ENCODE peak calls at places on chromosomes 3 and 15, in nine cellular contexts. One of them, this sample, is unnamed.

GRCh38 chr3:194163697-194164096 is 27.7 kb downstream of the HES1 start:
- DNase-seq in coronary artery: no peak
- DNase-seq in neural crest cell: no peak
- DNase-seq in IMR-90: no peak
- DNase-seq in hepatocyte: no peak
- DNase-seq in foreskin fibroblast: no peak
- DNase-seq in fibroblast of mammary gland: no peak
- DNase-seq in right atrium auricular region: no peak
- DNase-seq in astrocyte of the cerebellum: no peak
- DNase-seq in this sample: no peak

GRCh38 chr15:36251450-36251849 is 328.0 kb upstream of the CDIN1 start:
- DNase-seq in coronary artery: no peak
- DNase-seq in neural crest cell: no peak
- DNase-seq in IMR-90: no peak
- DNase-seq in hepatocyte: no peak
- DNase-seq in foreskin fibroblast: peak; percentile 38
- DNase-seq in fibroblast of mammary gland: peak; percentile 16
- DNase-seq in right atrium auricular region: no peak
- DNase-seq in astrocyte of the cerebellum: no peak
- DNase-seq in this sample: no peak

GRCh38 chr3:143109861-143110260 is 9.7 kb upstream of the CHST2 start:
- DNase-seq in coronary artery: no peak
- DNase-seq in neural crest cell: no peak
- DNase-seq in IMR-90: no peak
- DNase-seq in hepatocyte: no peak
- DNase-seq in foreskin fibroblast: no peak
- DNase-seq in fibroblast of mammary gland: no peak
- DNase-seq in right atrium auricular region: no peak
- DNase-seq in astrocyte of the cerebellum: no peak
- DNase-seq in this sample: no peak

GRCh38 chr3:127820221-127820870 is 2.0 kb downstream of the MGLL start:
- DNase-seq in coronary artery: no peak
- DNase-seq in neural crest cell: no peak
- DNase-seq in IMR-90: peak; percentile 46
- DNase-seq in hepatocyte: no peak
- DNase-seq in foreskin fibroblast: peak; percentile 83
- DNase-seq in fibroblast of mammary gland: peak; percentile 40
- DNase-seq in right atrium auricular region: no peak
- DNase-seq in astrocyte of the cerebellum: no peak
- DNase-seq in this sample: no peak

GRCh38 chr15:39127151-39127815 is 453.6 kb upstream of the THBS1 start:
- DNase-seq in coronary artery: no peak
- DNase-seq in neural crest cell: no peak
- DNase-seq in IMR-90: no peak
- DNase-seq in hepatocyte: no peak
- DNase-seq in foreskin fibroblast: no peak
- DNase-seq in fibroblast of mammary gland: peak; percentile 29
- DNase-seq in right atrium auricular region: no peak
- DNase-seq in astrocyte of the cerebellum: peak; percentile 33
- DNase-seq in this sample: no peak

GRCh38 chr15:99683000-99683670 is 50.1 kb downstream of the LYSMD4 start:
- DNase-seq in coronary artery: no peak
- DNase-seq in neural crest cell: no peak
- DNase-seq in IMR-90: peak; percentile 22
- DNase-seq in hepatocyte: no peak
- DNase-seq in foreskin fibroblast: no peak
- DNase-seq in fibroblast of mammary gland: peak; percentile 18
- DNase-seq in right atrium auricular region: no peak
- DNase-seq in astrocyte of the cerebellum: no peak
- DNase-seq in this sample: no peak

GRCh38 chr3:149717391-149718056 is 34.8 kb downstream of the COMMD2 start:
- DNase-seq in coronary artery: no peak
- DNase-seq in neural crest cell: peak; percentile 48
- DNase-seq in IMR-90: peak; percentile 82
- DNase-seq in hepatocyte: peak; percentile 74
- DNase-seq in foreskin fibroblast: peak; percentile 87
- DNase-seq in fibroblast of mammary gland: peak; percentile 84
- DNase-seq in right atrium auricular region: peak; percentile 62
- DNase-seq in astrocyte of the cerebellum: peak; percentile 70
- DNase-seq in this sample: no peak

GRCh38 chr15:55823191-55823670 is 80.3 kb upstream of the PRTG start:
- DNase-seq in coronary artery: no peak
- DNase-seq in neural crest cell: no peak
- DNase-seq in IMR-90: peak; percentile 71
- DNase-seq in hepatocyte: peak; percentile 17
- DNase-seq in foreskin fibroblast: peak; percentile 76
- DNase-seq in fibroblast of mammary gland: peak; percentile 94
- DNase-seq in right atrium auricular region: no peak
- DNase-seq in astrocyte of the cerebellum: peak; percentile 86
- DNase-seq in this sample: no peak

GRCh38 chr3:4071481-4072184 is 231.5 kb upstream of the SETMAR start:
- DNase-seq in coronary artery: no peak
- DNase-seq in neural crest cell: no peak
- DNase-seq in IMR-90: no peak
- DNase-seq in hepatocyte: peak; percentile 37
- DNase-seq in foreskin fibroblast: no peak
- DNase-seq in fibroblast of mammary gland: no peak
- DNase-seq in right atrium auricular region: no peak
- DNase-seq in astrocyte of the cerebellum: no peak
- DNase-seq in this sample: no peak

GRCh38 chr15:82870727-82871576 is 61.5 kb downstream of the WHAMM start:
- DNase-seq in coronary artery: no peak
- DNase-seq in neural crest cell: no peak
- DNase-seq in IMR-90: no peak
- DNase-seq in hepatocyte: peak; percentile 23
- DNase-seq in foreskin fibroblast: no peak
- DNase-seq in fibroblast of mammary gland: no peak
- DNase-seq in right atrium auricular region: no peak
- DNase-seq in astrocyte of the cerebellum: no peak
- DNase-seq in this sample: no peak

GRCh38 chr3:46252980-46253379 is 10.7 kb downstream of the CCR3 start:
- DNase-seq in coronary artery: no peak
- DNase-seq in neural crest cell: no peak
- DNase-seq in IMR-90: no peak
- DNase-seq in hepatocyte: no peak
- DNase-seq in foreskin fibroblast: no peak
- DNase-seq in fibroblast of mammary gland: no peak
- DNase-seq in right atrium auricular region: no peak
- DNase-seq in astrocyte of the cerebellum: no peak
- DNase-seq in this sample: no peak

GRCh38 chr15:33068007-33068441 is 126.5 kb downstream of the FMN1 start:
- DNase-seq in coronary artery: no peak
- DNase-seq in neural crest cell: no peak
- DNase-seq in IMR-90: no peak
- DNase-seq in hepatocyte: peak; percentile 28
- DNase-seq in foreskin fibroblast: peak; percentile 80
- DNase-seq in fibroblast of mammary gland: peak; percentile 33
- DNase-seq in right atrium auricular region: no peak
- DNase-seq in astrocyte of the cerebellum: no peak
- DNase-seq in this sample: no peak

GRCh38 chr3:33578325-33579180 is 138.3 kb upstream of the UBP1 start:
- DNase-seq in coronary artery: no peak
- DNase-seq in neural crest cell: no peak
- DNase-seq in IMR-90: peak; percentile 35
- DNase-seq in hepatocyte: peak; percentile 12
- DNase-seq in foreskin fibroblast: peak; percentile 76
- DNase-seq in fibroblast of mammary gland: peak; percentile 22
- DNase-seq in right atrium auricular region: no peak
- DNase-seq in astrocyte of the cerebellum: peak; percentile 15
- DNase-seq in this sample: no peak

GRCh38 chr15:75673426-75674247 is 25.9 kb downstream of the SNX33 start:
- DNase-seq in coronary artery: peak; percentile 97
- DNase-seq in neural crest cell: no peak
- DNase-seq in IMR-90: peak; percentile 70
- DNase-seq in hepatocyte: peak; percentile 77
- DNase-seq in foreskin fibroblast: peak; percentile 92
- DNase-seq in fibroblast of mammary gland: peak; percentile 88
- DNase-seq in right atrium auricular region: peak; percentile 89
- DNase-seq in astrocyte of the cerebellum: no peak
- DNase-seq in this sample: peak; percentile 53

GRCh38 chr15:74311734-74312444 is 55.6 kb downstream of the CYP11A1 start:
- DNase-seq in coronary artery: no peak
- DNase-seq in neural crest cell: peak; percentile 46
- DNase-seq in IMR-90: peak; percentile 8
- DNase-seq in hepatocyte: peak; percentile 43
- DNase-seq in foreskin fibroblast: peak; percentile 56
- DNase-seq in fibroblast of mammary gland: no peak
- DNase-seq in right atrium auricular region: no peak
- DNase-seq in astrocyte of the cerebellum: no peak
- DNase-seq in this sample: no peak

GRCh38 chr3:131602011-131602779 is 99.4 kb upstream of the MRPL3 start:
- DNase-seq in coronary artery: no peak
- DNase-seq in neural crest cell: no peak
- DNase-seq in IMR-90: no peak
- DNase-seq in hepatocyte: peak; percentile 6
- DNase-seq in foreskin fibroblast: no peak
- DNase-seq in fibroblast of mammary gland: no peak
- DNase-seq in right atrium auricular region: no peak
- DNase-seq in astrocyte of the cerebellum: no peak
- DNase-seq in this sample: no peak

GRCh38 chr3:127689266-127689860 is 16.6 kb downstream of the ABTB1 start:
- DNase-seq in coronary artery: peak; percentile 63
- DNase-seq in neural crest cell: no peak
- DNase-seq in IMR-90: no peak
- DNase-seq in hepatocyte: no peak
- DNase-seq in foreskin fibroblast: no peak
- DNase-seq in fibroblast of mammary gland: no peak
- DNase-seq in right atrium auricular region: no peak
- DNase-seq in astrocyte of the cerebellum: no peak
- DNase-seq in this sample: no peak

GRCh38 chr15:100879046-100879445 is 585 bp upstream of the ALDH1A3 start:
- DNase-seq in coronary artery: no peak
- DNase-seq in neural crest cell: no peak
- DNase-seq in IMR-90: no peak
- DNase-seq in hepatocyte: no peak
- DNase-seq in foreskin fibroblast: no peak
- DNase-seq in fibroblast of mammary gland: no peak
- DNase-seq in right atrium auricular region: no peak
- DNase-seq in astrocyte of the cerebellum: no peak
- DNase-seq in this sample: no peak

GRCh38 chr3:48428088-48428862 is 1.6 kb downstream of the PLXNB1 start:
- DNase-seq in coronary artery: no peak
- DNase-seq in neural crest cell: no peak
- DNase-seq in IMR-90: no peak
- DNase-seq in hepatocyte: peak; percentile 80
- DNase-seq in foreskin fibroblast: peak; percentile 34
- DNase-seq in fibroblast of mammary gland: no peak
- DNase-seq in right atrium auricular region: no peak
- DNase-seq in astrocyte of the cerebellum: no peak
- DNase-seq in this sample: no peak

GRCh38 chr15:51621917-51622268 is 678 bp downstream of the DMXL2 start:
- DNase-seq in coronary artery: no peak
- DNase-seq in neural crest cell: peak; percentile 41
- DNase-seq in IMR-90: peak; percentile 57
- DNase-seq in hepatocyte: peak; percentile 68
- DNase-seq in foreskin fibroblast: peak; percentile 79
- DNase-seq in fibroblast of mammary gland: peak; percentile 59
- DNase-seq in right atrium auricular region: peak; percentile 65
- DNase-seq in astrocyte of the cerebellum: peak; percentile 32
- DNase-seq in this sample: peak; percentile 56

GRCh38 chr3:183211390-183211789 is 41.7 kb upstream of the B3GNT5 start:
- DNase-seq in coronary artery: no peak
- DNase-seq in neural crest cell: no peak
- DNase-seq in IMR-90: no peak
- DNase-seq in hepatocyte: no peak
- DNase-seq in foreskin fibroblast: no peak
- DNase-seq in fibroblast of mammary gland: no peak
- DNase-seq in right atrium auricular region: no peak
- DNase-seq in astrocyte of the cerebellum: no peak
- DNase-seq in this sample: no peak

GRCh38 chr3:25468866-25469319 is 40.8 kb downstream of the RARB start:
- DNase-seq in coronary artery: peak; percentile 86
- DNase-seq in neural crest cell: peak; percentile 51
- DNase-seq in IMR-90: no peak
- DNase-seq in hepatocyte: peak; percentile 33
- DNase-seq in foreskin fibroblast: peak; percentile 77
- DNase-seq in fibroblast of mammary gland: peak; percentile 75
- DNase-seq in right atrium auricular region: peak; percentile 83
- DNase-seq in astrocyte of the cerebellum: no peak
- DNase-seq in this sample: no peak
- TF ChIP-seq CTCF in coronary artery: no peak
- TF ChIP-seq CTCF in neural crest cell: peak; percentile 53
- TF ChIP-seq CTCF in IMR-90: no peak
- TF ChIP-seq CTCF in hepatocyte: no peak
- TF ChIP-seq CTCF in foreskin fibroblast: peak; percentile 8
- TF ChIP-seq CTCF in fibroblast of mammary gland: peak; percentile 31
- TF ChIP-seq CTCF in right atrium auricular region: peak; percentile 46
- TF ChIP-seq CTCF in astrocyte of the cerebellum: peak; percentile 13
- TF ChIP-seq CTCF in this sample: no peak

GRCh38 chr15:81839387-81839786 is 206.4 kb downstream of the MEX3B start:
- DNase-seq in coronary artery: no peak
- DNase-seq in neural crest cell: no peak
- DNase-seq in IMR-90: no peak
- DNase-seq in hepatocyte: no peak
- DNase-seq in foreskin fibroblast: no peak
- DNase-seq in fibroblast of mammary gland: no peak
- DNase-seq in right atrium auricular region: no peak
- DNase-seq in astrocyte of the cerebellum: no peak
- DNase-seq in this sample: no peak
- TF ChIP-seq CTCF in coronary artery: no peak
- TF ChIP-seq CTCF in neural crest cell: no peak
- TF ChIP-seq CTCF in IMR-90: no peak
- TF ChIP-seq CTCF in hepatocyte: no peak
- TF ChIP-seq CTCF in foreskin fibroblast: no peak
- TF ChIP-seq CTCF in fibroblast of mammary gland: no peak
- TF ChIP-seq CTCF in right atrium auricular region: no peak
- TF ChIP-seq CTCF in astrocyte of the cerebellum: no peak
- TF ChIP-seq CTCF in this sample: no peak

GRCh38 chr3:21017115-21017852 is 733.7 kb downstream of the ZNF385D start:
- DNase-seq in coronary artery: no peak
- DNase-seq in neural crest cell: no peak
- DNase-seq in IMR-90: no peak
- DNase-seq in hepatocyte: no peak
- DNase-seq in foreskin fibroblast: no peak
- DNase-seq in fibroblast of mammary gland: peak; percentile 2
- DNase-seq in right atrium auricular region: no peak
- DNase-seq in astrocyte of the cerebellum: no peak
- DNase-seq in this sample: no peak

GRCh38 chr3:21013566-21013965 is 737.4 kb downstream of the ZNF385D start:
- DNase-seq in coronary artery: no peak
- DNase-seq in neural crest cell: no peak
- DNase-seq in IMR-90: no peak
- DNase-seq in hepatocyte: no peak
- DNase-seq in foreskin fibroblast: peak; percentile 13
- DNase-seq in fibroblast of mammary gland: no peak
- DNase-seq in right atrium auricular region: no peak
- DNase-seq in astrocyte of the cerebellum: no peak
- DNase-seq in this sample: no peak
- TF ChIP-seq CTCF in coronary artery: no peak
- TF ChIP-seq CTCF in neural crest cell: no peak
- TF ChIP-seq CTCF in IMR-90: no peak
- TF ChIP-seq CTCF in hepatocyte: no peak
- TF ChIP-seq CTCF in foreskin fibroblast: no peak
- TF ChIP-seq CTCF in fibroblast of mammary gland: no peak
- TF ChIP-seq CTCF in right atrium auricular region: no peak
- TF ChIP-seq CTCF in astrocyte of the cerebellum: no peak
- TF ChIP-seq CTCF in this sample: no peak

DNA sequence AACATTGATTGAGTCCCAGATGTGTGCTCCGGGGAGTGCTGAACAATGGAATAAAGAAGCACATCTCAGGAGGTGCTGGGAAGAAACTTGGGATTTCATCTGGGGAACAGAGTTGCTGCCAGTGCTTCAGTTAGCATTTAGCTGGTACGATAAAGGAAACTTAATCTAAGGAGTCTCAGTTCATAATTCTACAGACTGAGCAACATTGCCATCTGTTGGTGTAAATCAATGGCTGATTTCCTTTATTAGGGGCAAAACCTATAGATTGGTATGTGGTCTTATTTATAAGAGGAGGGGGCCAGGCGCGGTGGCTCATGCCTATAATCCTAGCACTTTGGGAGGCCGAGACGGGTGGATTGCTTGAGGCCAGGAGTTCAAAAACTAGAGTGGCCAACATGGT is 8.9 kb downstream of the MKRN2OS start:
- DNase-seq in coronary artery: no peak
- DNase-seq in neural crest cell: no peak
- DNase-seq in IMR-90: peak; percentile 10
- DNase-seq in hepatocyte: no peak
- DNase-seq in foreskin fibroblast: peak; percentile 61
- DNase-seq in fibroblast of mammary gland: peak; percentile 20
- DNase-seq in right atrium auricular region: no peak
- DNase-seq in astrocyte of the cerebellum: no peak
- DNase-seq in this sample: no peak
- TF ChIP-seq CTCF in coronary artery: no peak
- TF ChIP-seq CTCF in neural crest cell: no peak
- TF ChIP-seq CTCF in IMR-90: peak; percentile 43
- TF ChIP-seq CTCF in hepatocyte: peak; percentile 35
- TF ChIP-seq CTCF in foreskin fibroblast: no peak
- TF ChIP-seq CTCF in fibroblast of mammary gland: peak; percentile 22
- TF ChIP-seq CTCF in right atrium auricular region: peak; percentile 41
- TF ChIP-seq CTCF in astrocyte of the cerebellum: peak; percentile 42
- TF ChIP-seq CTCF in this sample: no peak